ENCODE peak calls at places on chromosomes 6 and 20, in seven cellular contexts. O is stimulated activated CD4-positive, alpha-beta T cell treated with anti-CD3 and anti-CD28 coated beads, Interleukin-12 subunit alpha, Interleukin-12 subunit beta, amount 100 ng/mL, for 24 hours; D is iPS DF 19.7; G is activated CD8-positive, alpha-beta T cell treated with anti-CD3 and anti-CD28 coated beads for 36 hours; J is right cardiac atrium; M is brain microvascular endothelial cell; U is left cardiac atrium. V is an unnamed sample.

GRCh38 chr20:35492352-35492751 is 37.0 kb downstream of the CEP250 start:
- DNase-seq in G (no peak), J (no peak), U (no peak), O (no peak), D (no peak), M (no peak), V (no peak)

GRCh38 chr6:158938811-158939254 is 61.2 kb downstream of the RSPH3 start:
- DNase-seq in O (peak; percentile 19), G (peak; percentile 52), M (peak; percentile 7), U (peak; percentile 32), D (no peak), J (peak; percentile 36), V (peak; percentile 38)

GRCh38 chr6:46993846-46994245 is 48.3 kb downstream of the ADGRF1 start:
- DNase-seq in J (no peak), G (no peak), D (no peak), M (peak; percentile 88), O (no peak), U (no peak), V (no peak)

GRCh38 chr20:57900226-57900905 is 190.6 kb upstream of the PMEPA1 start:
- DNase-seq in O (no peak), G (no peak), J (no peak), M (no peak), D (no peak), U (no peak), V (no peak)

GRCh38 chr6:170307080-170307545 is 555 bp downstream of the FAM120B start:
- DNase-seq in J (no peak), G (no peak), M (no peak), U (no peak), D (no peak), O (no peak), V (no peak)

GRCh38 chr6:35025241-35026188 is 115.6 kb downstream of the TCP11 start:
- DNase-seq in D (no peak), J (no peak), G (no peak), U (no peak), M (no peak), O (no peak), V (no peak)

GRCh38 chr6:48429610-48430009 is 318.6 kb upstream of the PTCHD4 start:
- DNase-seq in O (no peak), D (no peak), U (no peak), G (no peak), M (no peak), J (no peak), V (no peak)

GRCh38 chr20:19975436-19975799 is 41.7 kb upstream of the NAA20 start:
- DNase-seq in M (no peak), O (no peak), J (no peak), U (peak; percentile 43), G (no peak), D (no peak), V (peak; percentile 32)

GRCh38 chr20:56003966-56004365 is 1.4 kb downstream of the CBLN4 start:
- DNase-seq in U (peak; percentile 23), G (no peak), J (no peak), O (no peak), D (no peak), M (no peak), V (peak; percentile 23)

GRCh38 chr6:51934098-51934497 is 153.3 kb downstream of the PKHD1 start:
- DNase-seq in U (no peak), O (no peak), M (no peak), D (peak; percentile 65), J (no peak), G (no peak), V (no peak)

GRCh38 chr6:125095501-125096301 is 57.9 kb upstream of the TPD52L1 start:
- DNase-seq in J (no peak), U (no peak), M (peak; percentile 40), G (no peak), D (no peak), O (no peak), V (no peak)

GRCh38 chr20:45518282-45518681 is 2.9 kb upstream of the SPINT3 start:
- DNase-seq in G (no peak), M (no peak), U (no peak), D (no peak), J (no peak), O (no peak), V (no peak)

GRCh38 chr6:52389626-52390360 is 27.8 kb downstream of the PAQR8 start:
- DNase-seq in D (no peak), O (peak; percentile 43), M (peak; percentile 19), J (peak; percentile 44), G (peak; percentile 77), U (peak; percentile 65), V (peak; percentile 27)

V was measured in ovary.